ENCODE peak calls at places on chromosomes 11 and 22, in eight cellular contexts. Y is right lobe of liver, P is uterus, K is ovary, H is A549, R is HepG2, W is IMR-90, V is K562. A is an unnamed sample.

GRCh38 chr11:91998466-91998865 is 226.2 kb upstream of the FAT3 start:
- DNase-seq in R (no peak), V (no peak), W (no peak), H (no peak), Y (no peak), P (no peak), K (no peak), A (no peak)

GRCh38 chr22:48444320-48445112 is 1383.2 kb downstream of the BRD1 start:
- DNase-seq in H (no peak), V (no peak), P (no peak), R (no peak), Y (peak; percentile 40), W (no peak), K (no peak), A (no peak)

GRCh38 chr22:36913431-36914382 is at the start of gene CSF2RB:
- DNase-seq in W (no peak), R (no peak), H (no peak), P (no peak), Y (no peak), V (no peak), K (no peak), A (no peak)

GRCh38 chr11:3995949-3996554 is 98.5 kb upstream of the RRM1 start:
- DNase-seq in Y (no peak), R (no peak), P (no peak), H (no peak), V (peak; percentile 58), W (peak; percentile 42), K (no peak), A (no peak)

GRCh38 chr11:57800444-57801184 is 39.0 kb downstream of the CTNND1 start:
- DNase-seq in W (peak; percentile 74), H (peak; percentile 88), R (peak; percentile 98), K (no peak), P (no peak), Y (no peak), V (peak; percentile 71), A (no peak)

GRCh38 chr11:120169981-120170698 is 32.2 kb upstream of the TRIM29 start:
- DNase-seq in V (no peak), Y (no peak), K (no peak), W (no peak), H (no peak), P (no peak), R (no peak), A (no peak)

GRCh38 chr22:40241200-40241763 is 63.6 kb downstream of the TNRC6B start:
- DNase-seq in W (no peak), Y (no peak), V (no peak), K (no peak), R (no peak), P (no peak), H (no peak), A (no peak)

GRCh38 chr22:34623580-34623979 is 442.4 kb upstream of the ISX start:
- DNase-seq in Y (no peak), K (no peak), H (no peak), R (no peak), P (no peak), V (no peak), W (no peak), A (no peak)

GRCh38 chr11:9315078-9315688 is 790 bp upstream of the TMEM41B start:
- DNase-seq in K (peak; percentile 23), P (peak; percentile 17), V (peak; percentile 20), Y (no peak), H (peak; percentile 28), R (no peak), W (peak; percentile 4), A (peak; percentile 20)

GRCh38 chr11:9759519-9760179 is 95.8 kb downstream of the SWAP70 start:
- DNase-seq in P (peak; percentile 87), W (peak; percentile 100), V (peak; percentile 69), K (peak; percentile 51), H (peak; percentile 93), R (peak; percentile 52), Y (no peak), A (peak; percentile 52)

GRCh38 chr22:49976439-49977175 is 16.0 kb downstream of the PIM3 start:
- DNase-seq in R (no peak), Y (no peak), K (no peak), H (no peak), W (no peak), V (no peak), P (no peak), A (no peak)

GRCh38 chr11:66438504-66439466 is at the start of gene MRPL11:
- DNase-seq in R (peak; percentile 92), W (peak; percentile 93), H (peak; percentile 98), Y (peak; percentile 92), V (peak; percentile 96), K (peak; percentile 88), P (peak; percentile 87), A (peak; percentile 87)
- TF ChIP-seq POLR2A in R (peak; percentile 78), W (no peak), H (peak; percentile 40), Y (no peak), V (peak; percentile 86), K (no peak), P (no peak), A (no peak)

DNA sequence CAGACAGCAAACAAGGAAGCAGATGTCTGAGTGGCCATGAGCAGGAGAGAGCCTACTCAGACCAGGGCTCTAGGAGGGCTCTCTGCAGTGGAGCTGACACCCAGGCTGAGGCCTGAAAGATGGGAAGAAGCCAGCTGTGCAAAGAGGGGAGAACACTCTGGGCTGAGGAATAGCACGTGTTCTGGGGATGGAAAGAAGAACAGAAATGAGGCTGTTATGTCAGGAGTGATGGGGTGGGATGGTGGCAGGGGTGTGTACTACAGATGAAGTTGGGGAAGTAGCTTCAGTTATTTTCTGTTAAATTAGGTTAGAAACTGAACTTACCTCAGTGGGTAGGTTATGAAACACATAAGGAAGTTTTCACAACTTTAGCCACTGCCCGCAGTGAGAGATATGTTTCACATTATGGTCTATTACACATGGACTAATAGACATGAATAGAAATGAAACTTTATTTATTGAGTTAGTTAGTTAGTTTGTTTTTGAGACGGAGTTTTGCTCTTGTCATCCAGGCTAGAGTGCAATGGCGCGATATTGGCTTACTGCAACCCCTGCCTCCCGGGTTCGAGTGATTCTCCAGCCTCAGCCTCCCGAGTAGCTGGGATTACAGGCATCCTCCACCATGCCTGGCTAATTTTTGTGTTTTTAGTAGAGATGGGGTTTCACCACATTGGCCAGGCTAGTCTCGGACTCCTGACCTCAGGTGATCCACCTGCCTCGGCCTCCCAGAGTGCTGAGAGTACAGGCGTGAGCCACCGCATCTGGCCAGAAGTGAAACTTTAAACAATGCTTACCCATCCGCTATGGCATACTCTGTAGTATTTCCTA is 7.8 kb downstream of the DCPS start:
- DNase-seq in Y (no peak), V (no peak), R (no peak), K (no peak), H (no peak), P (no peak), W (no peak), A (no peak)
- TF ChIP-seq CTCF in Y (no peak), V (no peak), R (no peak), K (no peak), H (no peak), P (no peak), W (no peak), A (no peak)

GRCh38 chr11:84014539-84014938 is 728.4 kb upstream of the CCDC90B start:
- DNase-seq in W (no peak), Y (no peak), K (no peak), H (no peak), P (no peak), V (no peak), R (no peak), A (no peak)
- H3K4me3 ChIP-seq in W (no peak overlapping the region), Y (no peak overlapping the region), K (no peak overlapping the region), H (no peak overlapping the region), P (no peak overlapping the region), V (no peak overlapping the region), R (no peak overlapping the region), A (no peak overlapping the region)

DNA sequence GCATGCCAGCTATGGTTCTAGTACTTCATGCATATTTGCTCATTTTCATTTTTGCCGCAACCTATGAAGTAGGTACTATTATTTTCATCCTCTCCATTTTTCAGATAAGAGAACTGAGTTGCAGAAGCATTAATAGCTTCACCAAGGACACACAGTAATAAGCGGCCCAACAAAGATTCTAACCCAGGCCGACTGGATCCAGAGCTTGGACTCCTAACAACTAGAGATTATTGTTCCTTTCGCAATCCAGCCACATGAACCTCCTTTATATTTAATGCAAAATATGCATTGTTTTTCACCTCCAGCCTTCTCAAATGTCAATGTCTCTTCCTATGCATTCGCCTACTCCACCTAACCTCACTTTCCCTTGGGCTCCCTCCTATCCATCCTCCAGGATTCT is 148.3 kb downstream of the CCDC34 start:
- DNase-seq in P (no peak), W (no peak), Y (no peak), H (no peak), V (no peak), K (no peak), R (no peak), A (no peak)
- TF ChIP-seq POLR2A in P (no peak), W (no peak), Y (no peak), H (no peak), V (no peak), K (no peak), R (no peak), A (no peak)

DNA sequence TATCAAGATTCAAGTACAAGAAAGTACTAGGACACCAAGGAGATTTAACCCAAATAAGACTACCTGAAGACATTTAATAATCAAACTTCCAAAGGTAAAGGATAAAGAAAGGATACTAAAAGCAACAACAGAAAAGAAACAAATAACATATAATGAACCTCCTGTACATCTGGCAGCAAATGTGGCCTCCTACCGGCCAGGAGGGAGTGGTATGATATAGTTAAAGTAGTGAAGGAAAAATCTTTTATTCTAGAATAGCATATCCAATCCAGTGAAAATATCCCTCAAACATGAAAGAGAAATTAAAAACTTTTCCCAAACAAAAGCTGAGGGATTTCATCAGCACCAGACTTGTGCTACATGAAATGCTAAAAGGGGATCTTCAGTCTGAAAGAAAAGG is 104.7 kb upstream of the GUCY1A2 start:
- DNase-seq in Y (no peak), W (no peak), V (no peak), R (no peak), K (no peak), H (no peak), P (no peak), A (no peak)
- TF ChIP-seq CTCF in Y (no peak), W (no peak), V (no peak), R (no peak), K (no peak), H (no peak), P (no peak), A (no peak)

GRCh38 chr22:19719488-19720021 is 3.8 kb upstream of the GP1BB start:
- DNase-seq in W (no peak), H (no peak), P (no peak), Y (no peak), R (no peak), V (no peak), K (no peak), A (no peak)
- H3K4me3 ChIP-seq in W (no peak overlapping the region), H (no peak overlapping the region), P (no peak overlapping the region), Y (no peak overlapping the region), R (no peak overlapping the region), V (peak overlapping the region; percentile 51), K (peak overlapping the region; percentile 57), A (no peak overlapping the region)